ENCODE peak calls at places on chromosomes 7 and 10, in eight cellular contexts. T is A549, C is HepG2, V is IMR-90, L is K562, P is SK-N-SH, R is GM12878, Z is H1. X is an unnamed sample.

GRCh38 chr7:127922661-127923060 is 108.6 kb downstream of the LRRC4 start:
- DNase-seq in T (no peak), C (no peak), V (peak), L (no peak), P (no peak), R (no peak), Z (no peak), X (no peak)

GRCh38 chr10:62851449-62851848 is 35.3 kb upstream of the EGR2 start:
- DNase-seq in T (peak), C (no peak), V (peak), L (no peak), P (no peak), R (no peak), Z (peak), X (peak)

GRCh38 chr7:38907066-38907465 is 1.9 kb downstream of the VPS41 start:
- DNase-seq in T (no peak), C (no peak), V (no peak), L (no peak), P (no peak), R (no peak), Z (no peak), X (no peak)

GRCh38 chr10:97087296-97087695 is 98.5 kb downstream of the SLIT1 start:
- DNase-seq in T (no peak), C (no peak), V (no peak), L (no peak), P (no peak), R (no peak), Z (no peak), X (no peak)

GRCh38 chr10:74293686-74294365 is 142.8 kb downstream of the ADK start:
- DNase-seq in T (peak), C (no peak), V (peak), L (peak), P (no peak), R (no peak), Z (no peak), X (no peak)

GRCh38 chr7:137670521-137671064 is 176.2 kb downstream of the DGKI start:
- DNase-seq in T (no peak), C (no peak), V (peak), L (no peak), P (peak), R (peak), Z (no peak), X (no peak)

GRCh38 chr10:129224065-129224464 is 243.0 kb upstream of the MGMT start:
- DNase-seq in T (no peak), C (no peak), V (no peak), L (no peak), P (no peak), R (no peak), Z (no peak), X (no peak)

GRCh38 chr10:623477-624311 is 65.8 kb downstream of the DIP2C start:
- DNase-seq in T (no peak), C (no peak), V (no peak), L (no peak), P (no peak), R (no peak), Z (no peak), X (no peak)

GRCh38 chr7:71430246-71430645 is 298.3 kb downstream of the GALNT17 start:
- DNase-seq in T (no peak), C (no peak), V (no peak), L (no peak), P (no peak), R (no peak), Z (no peak), X (no peak)

GRCh38 chr10:119408969-119409371 is 133.5 kb downstream of the RGS10 start:
- DNase-seq in T (no peak), C (peak), V (peak), L (no peak), P (no peak), R (no peak), Z (no peak), X (no peak)

GRCh38 chr10:10598297-10598696 is 419.4 kb upstream of the CELF2 start:
- DNase-seq in T (no peak), C (no peak), V (no peak), L (no peak), P (no peak), R (no peak), Z (no peak), X (no peak)

GRCh38 chr10:80104066-80104926 is 25.8 kb downstream of the TMEM254 start:
- DNase-seq in T (no peak), C (peak), V (peak), L (peak), P (peak), R (no peak), Z (no peak), X (no peak)

GRCh38 chr10:75508814-75509306 is 77.4 kb downstream of the LRMDA start:
- DNase-seq in T (no peak), C (no peak), V (no peak), L (no peak), P (peak), R (no peak), Z (no peak), X (no peak)

GRCh38 chr10:31515116-31515515 is 196.1 kb downstream of the ZEB1 start:
- DNase-seq in T (no peak), C (no peak), V (no peak), L (no peak), P (no peak), R (no peak), Z (no peak), X (no peak)

GRCh38 chr7:151923097-151923876 is 33.0 kb upstream of the GALNTL5 start:
- DNase-seq in T (no peak), C (no peak), V (no peak), L (no peak), P (no peak), R (no peak), Z (no peak), X (no peak)

GRCh38 chr10:33661580-33662269 is 327.3 kb upstream of the NRP1 start:
- DNase-seq in T (peak), C (peak), V (no peak), L (no peak), P (peak), R (no peak), Z (no peak), X (no peak)

GRCh38 chr7:1142051-1142635 is 17.9 kb downstream of the ZFAND2A start:
- DNase-seq in T (no peak), C (no peak), V (no peak), L (no peak), P (peak), R (no peak), Z (no peak), X (no peak)

GRCh38 chr7:19024261-19024660 is 93.2 kb downstream of the TWIST1 start:
- DNase-seq in T (no peak), C (no peak), V (peak), L (no peak), P (no peak), R (no peak), Z (no peak), X (no peak)

GRCh38 chr7:8396294-8396693 is 37.1 kb upstream of the NXPH1 start:
- DNase-seq in T (no peak), C (no peak), V (no peak), L (peak), P (no peak), R (no peak), Z (no peak), X (no peak)

GRCh38 chr10:131676971-131677421 is 223.8 kb upstream of the PPP2R2D start:
- DNase-seq in T (no peak), C (no peak), V (no peak), L (no peak), P (no peak), R (no peak), Z (peak), X (peak)

GRCh38 chr10:69742356-69742695 is 59.4 kb upstream of the COL13A1 start:
- DNase-seq in T (no peak), C (no peak), V (peak), L (no peak), P (no peak), R (no peak), Z (no peak), X (no peak)

GRCh38 chr10:49076741-49077521 is 38.4 kb downstream of the VSTM4 start:
- DNase-seq in T (no peak), C (no peak), V (no peak), L (no peak), P (no peak), R (peak), Z (peak), X (no peak)

GRCh38 chr10:123567984-123568745 is 98.0 kb upstream of the GPR26 start:
- DNase-seq in T (no peak), C (no peak), V (no peak), L (no peak), P (no peak), R (no peak), Z (peak), X (no peak)

GRCh38 chr10:48289652-48290238 is 15.2 kb upstream of the FRMPD2 start:
- DNase-seq in T (peak), C (peak), V (peak), L (peak), P (peak), R (no peak), Z (peak), X (peak)

GRCh38 chr10:102718220-102718619 is 3.8 kb downstream of the SFXN2 start:
- DNase-seq in T (no peak), C (peak), V (peak), L (peak), P (no peak), R (no peak), Z (no peak), X (peak)

GRCh38 chr10:118838364-118838763 is 83.6 kb upstream of the CACUL1 start:
- DNase-seq in T (no peak), C (no peak), V (no peak), L (no peak), P (no peak), R (no peak), Z (no peak), X (no peak)

GRCh38 chr7:133789951-133790350 is 337.2 kb upstream of the LRGUK start:
- DNase-seq in T (no peak), C (no peak), V (peak), L (no peak), P (no peak), R (no peak), Z (no peak), X (no peak)

GRCh38 chr10:114821293-114821914 is at the start of gene FHIP2A:
- DNase-seq in T (peak), C (peak), V (peak), L (peak), P (peak), R (no peak), Z (peak), X (peak)

GRCh38 chr10:61284222-61284890 is 168.8 kb downstream of the TMEM26 start:
- DNase-seq in T (peak), C (peak), V (peak), L (peak), P (peak), R (no peak), Z (no peak), X (no peak)

GRCh38 chr7:128176696-128177095 is 64.4 kb upstream of the LEP start:
- DNase-seq in T (no peak), C (no peak), V (no peak), L (no peak), P (no peak), R (no peak), Z (no peak), X (no peak)

GRCh38 chr10:124064676-124065075 is 28.7 kb downstream of the CHST15 start:
- DNase-seq in T (no peak), C (no peak), V (no peak), L (no peak), P (no peak), R (no peak), Z (no peak), X (no peak)

GRCh38 chr10:124181656-124182055 is 88.3 kb upstream of the CHST15 start:
- DNase-seq in T (no peak), C (no peak), V (no peak), L (no peak), P (no peak), R (no peak), Z (peak), X (no peak)

GRCh38 chr10:98446121-98446655 is 547 bp downstream of the HPS1 start:
- DNase-seq in T (no peak), C (no peak), V (peak), L (no peak), P (peak), R (no peak), Z (peak), X (peak)
- TF ChIP-seq USF2 in T (no peak), C (no peak), V (no peak), L (no peak), P (no peak), R (no peak), Z (no peak), X (no peak)

GRCh38 chr7:101588131-101588935 is 40.8 kb downstream of the MYL10 start:
- DNase-seq in T (no peak), C (no peak), V (no peak), L (peak), P (no peak), R (no peak), Z (peak), X (no peak)

GRCh38 chr7:101586971-101587370 is 42.1 kb downstream of the MYL10 start:
- DNase-seq in T (no peak), C (no peak), V (no peak), L (peak), P (no peak), R (no peak), Z (no peak), X (no peak)

GRCh38 chr7:101582971-101583370 is 46.1 kb downstream of the MYL10 start:
- DNase-seq in T (no peak), C (no peak), V (no peak), L (no peak), P (no peak), R (no peak), Z (no peak), X (no peak)

GRCh38 chr7:101589052-101589451 is 40.0 kb downstream of the MYL10 start:
- DNase-seq in T (no peak), C (no peak), V (no peak), L (peak), P (no peak), R (no peak), Z (peak), X (no peak)

GRCh38 chr7:101586078-101586941 is 42.8 kb downstream of the MYL10 start:
- DNase-seq in T (no peak), C (no peak), V (no peak), L (peak), P (no peak), R (no peak), Z (peak), X (no peak)
- TF ChIP-seq USF2 in T (peak), C (peak), V (no peak), L (peak), P (no peak), R (no peak), Z (peak), X (peak)

DNA sequence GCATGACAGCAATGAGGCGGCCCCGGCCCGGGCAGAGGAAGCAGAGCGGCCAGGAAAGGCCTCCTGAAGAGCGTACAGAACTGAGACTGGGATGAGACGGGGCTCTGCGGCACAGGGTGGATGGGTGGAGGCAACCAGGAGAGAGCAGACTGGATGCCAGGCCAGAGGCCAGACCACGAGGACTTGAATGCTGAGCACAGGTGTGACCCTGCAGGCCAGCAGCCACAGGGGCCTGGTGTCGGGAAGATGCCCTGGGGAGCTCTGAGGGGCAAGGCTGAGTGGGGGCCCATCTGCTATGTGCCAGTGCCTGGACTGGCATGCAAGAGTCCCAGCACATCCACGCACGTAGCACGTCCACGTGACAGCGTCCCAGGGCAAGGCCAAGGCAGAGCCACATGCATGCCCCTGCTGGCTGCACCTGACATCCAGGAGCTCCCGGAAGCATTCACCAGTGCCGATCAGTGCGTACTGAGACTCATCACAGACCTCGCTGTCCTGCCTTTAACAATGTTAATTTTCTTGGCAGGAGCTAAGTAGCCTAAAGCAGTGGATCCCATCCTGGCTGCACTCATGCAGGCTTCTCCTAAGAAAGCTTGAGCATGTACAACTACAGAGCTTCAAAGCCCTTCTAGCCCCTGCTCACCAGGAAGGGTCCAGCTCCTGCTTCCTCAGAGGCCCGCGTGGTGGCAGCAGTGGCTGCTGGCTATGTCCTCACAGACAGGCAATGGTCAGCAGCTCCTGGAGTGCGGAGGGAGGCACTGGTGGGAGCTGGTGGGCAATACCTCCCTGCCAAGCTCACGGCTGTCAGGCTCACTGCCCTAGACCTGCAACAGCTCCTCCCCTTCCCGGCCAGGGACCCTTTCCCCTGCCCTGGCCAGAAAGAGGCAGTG is 18.0 kb downstream of the GRID1 start:
- DNase-seq in T (no peak), C (peak), V (no peak), L (peak), P (peak), R (no peak), Z (no peak), X (no peak)
- TF ChIP-seq USF2 in T (no peak), C (no peak), V (no peak), L (no peak), P (no peak), R (no peak), Z (no peak), X (no peak)

GRCh38 chr7:96143495-96144259 is 178.2 kb downstream of the SLC25A13 start:
- DNase-seq in T (no peak), C (no peak), V (no peak), L (no peak), P (no peak), R (no peak), Z (no peak), X (peak)
- TF ChIP-seq USF2 in T (no peak), C (no peak), V (no peak), L (no peak), P (no peak), R (no peak), Z (no peak), X (no peak)

DNA sequence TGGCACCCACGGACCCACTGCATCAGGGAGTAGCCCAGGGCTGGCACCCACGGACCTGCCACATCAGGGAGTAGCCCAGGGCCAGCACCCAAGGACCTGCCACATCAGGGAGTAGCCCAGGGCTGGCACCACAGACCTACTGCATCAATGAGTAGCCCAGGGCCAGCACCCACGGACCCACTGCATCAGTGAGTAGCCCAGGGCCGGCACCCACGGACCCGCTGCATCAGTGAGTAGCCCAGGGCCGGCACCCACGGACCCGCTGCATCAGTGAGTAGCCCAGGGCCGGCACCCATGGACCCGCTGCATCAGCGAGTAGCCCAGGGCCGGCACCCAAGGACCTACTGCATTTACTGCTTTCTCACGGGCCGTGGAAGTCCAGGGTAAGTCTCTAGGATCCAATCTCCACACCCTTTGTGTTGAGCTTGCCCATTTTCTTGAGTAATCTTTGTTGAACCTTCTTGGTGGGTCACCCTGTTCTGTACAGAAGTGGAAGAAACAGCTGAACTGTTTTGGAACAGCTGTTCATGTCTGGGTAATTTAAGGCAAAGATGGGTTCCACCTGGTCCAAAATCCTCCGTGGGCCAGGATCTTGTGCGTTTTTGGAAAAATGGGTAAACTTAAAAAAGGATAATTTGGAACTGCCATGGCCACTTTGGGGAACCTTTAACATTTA is 69.0 kb downstream of the VIPR2 start:
- DNase-seq in T (no peak), C (no peak), V (no peak), L (no peak), P (no peak), R (no peak), Z (no peak), X (no peak)
- TF ChIP-seq USF2 in T (no peak), C (no peak), V (no peak), L (no peak), P (no peak), R (no peak), Z (no peak), X (no peak)

GRCh38 chr7:155450558-155450827 is 7.4 kb upstream of the EN2 start:
- DNase-seq in T (no peak), C (no peak), V (no peak), L (no peak), P (no peak), R (no peak), Z (no peak), X (no peak)
- TF ChIP-seq USF2 in T (no peak), C (no peak), V (no peak), L (no peak), P (no peak), R (no peak), Z (no peak), X (no peak)

GRCh38 chr10:26621889-26622681 is 75.4 kb upstream of the PDSS1 start:
- DNase-seq in T (peak), C (no peak), V (peak), L (peak), P (peak), R (no peak), Z (peak), X (peak)
- TF ChIP-seq USF2 in T (no peak), C (no peak), V (no peak), L (no peak), P (no peak), R (no peak), Z (no peak), X (no peak)